ENCODE peak calls at places on chromosomes 13 and 19, in six cellular contexts. O, F, H, M, L and I are unnamed samples.

GRCh38 chr13:36275190-36276002 is 22.2 kb downstream of the CCDC169 start:
- DNase-seq in F (no peak), H (no peak), O (peak; percentile 43), L (no peak), M (peak; percentile 11), I (no peak)

GRCh38 chr19:51093510-51094345 is 11.0 kb upstream of the KLK14 start:
- DNase-seq in H (no peak), L (no peak), M (no peak), O (no peak), F (no peak), I (no peak)

GRCh38 chr19:30539981-30540380 is 167.8 kb downstream of the ZNF536 start:
- DNase-seq in M (no peak), O (no peak), L (no peak), F (no peak), H (no peak), I (no peak)

GRCh38 chr19:46368116-46368515 is 21.2 kb downstream of the PPP5C start:
- DNase-seq in H (no peak), O (no peak), L (no peak), M (no peak), F (no peak), I (no peak)

GRCh38 chr19:1967087-1967608 is 26.2 kb downstream of the CSNK1G2 start:
- DNase-seq in O (no peak), L (no peak), H (no peak), M (no peak), F (no peak), I (no peak)

GRCh38 chr13:32472194-32472621 is 44.3 kb upstream of the N4BP2L1 start:
- DNase-seq in L (no peak), M (no peak), O (no peak), H (no peak), F (no peak), I (no peak)

GRCh38 chr19:35903550-35904179 is 1.3 kb downstream of the HCST start:
- DNase-seq in L (peak; percentile 33), O (peak; percentile 64), F (peak; percentile 40), M (peak; percentile 81), H (peak; percentile 85), I (peak; percentile 71)

GRCh38 chr13:99086149-99086868 is 108.4 kb upstream of the DOCK9 start:
- DNase-seq in L (no peak), F (peak; percentile 55), O (peak; percentile 11), H (peak; percentile 82), M (peak; percentile 71), I (peak; percentile 80)

GRCh38 chr19:5103812-5104410 is 135.0 kb downstream of the KDM4B start:
- DNase-seq in L (no peak), H (no peak), M (no peak), O (no peak), F (no peak), I (no peak)

GRCh38 chr19:33734913-33735312 is 61.8 kb upstream of the KCTD15 start:
- DNase-seq in M (no peak), H (no peak), O (no peak), F (no peak), L (no peak), I (no peak)

GRCh38 chr19:17762505-17763229 is 11.4 kb downstream of the FCHO1 start:
- DNase-seq in O (no peak), F (no peak), M (peak; percentile 53), H (no peak), L (no peak), I (peak; percentile 85)

GRCh38 chr19:38736413-38737280 is 7.6 kb downstream of the CAPN12 start:
- DNase-seq in O (no peak), L (no peak), H (peak; percentile 83), F (peak; percentile 46), M (peak; percentile 87), I (peak; percentile 74)

GRCh38 chr13:79477968-79478367 is 3.0 kb upstream of the NDFIP2 start:
- DNase-seq in H (no peak), L (no peak), O (no peak), F (no peak), M (no peak), I (peak; percentile 59)

GRCh38 chr19:1223018-1223855 is 14.6 kb downstream of the CBARP start:
- DNase-seq in M (peak; percentile 51), F (no peak), O (no peak), L (no peak), H (peak; percentile 51), I (no peak)

GRCh38 chr13:110197041-110197440 is 109.9 kb downstream of the COL4A1 start:
- DNase-seq in F (no peak), O (no peak), H (no peak), L (no peak), M (no peak), I (no peak)

GRCh38 chr13:33303885-33304284 is 18.3 kb upstream of the STARD13 start:
- DNase-seq in M (no peak), F (no peak), L (no peak), O (no peak), H (no peak), I (no peak)

GRCh38 chr13:112582305-112582704 is 5.6 kb downstream of the TUBGCP3 start:
- DNase-seq in F (no peak), M (no peak), H (no peak), O (no peak), L (no peak), I (no peak)

GRCh38 chr19:43748205-43748594 is 6.6 kb downstream of the SMG9 start:
- DNase-seq in M (no peak), L (no peak), F (no peak), H (no peak), O (no peak), I (no peak)

GRCh38 chr13:74015137-74015536 is 119.1 kb downstream of the KLF12 start:
- DNase-seq in O (peak; percentile 1), M (no peak), F (no peak), H (peak; percentile 27), L (no peak), I (no peak)

GRCh38 chr19:30757836-30758617 is 385.8 kb downstream of the ZNF536 start:
- DNase-seq in H (no peak), O (no peak), M (no peak), F (no peak), L (no peak), I (peak; percentile 17)

GRCh38 chr13:94950303-94950702 is 238.0 kb upstream of the SOX21 start:
- DNase-seq in F (no peak), O (no peak), H (no peak), M (no peak), L (no peak), I (no peak)

GRCh38 chr13:112690242-112690943 is 555 bp downstream of the ATP11A start:
- DNase-seq in O (no peak), M (peak; percentile 58), F (peak; percentile 51), H (peak; percentile 47), L (peak; percentile 64), I (peak; percentile 75)

GRCh38 chr13:113991676-113992179 is 17.9 kb upstream of the C13orf46 start:
- DNase-seq in O (no peak), M (no peak), H (no peak), F (no peak), L (no peak), I (no peak)

GRCh38 chr13:31538067-31539042 is 201.0 kb upstream of the RXFP2 start:
- DNase-seq in M (peak; percentile 20), L (no peak), O (no peak), F (no peak), H (peak; percentile 5), I (no peak)

GRCh38 chr19:55118401-55118991 is 1.1 kb upstream of the PPP1R12C start:
- DNase-seq in L (peak; percentile 26), M (peak; percentile 48), F (peak; percentile 46), H (no peak), O (no peak), I (peak; percentile 89)

GRCh38 chr13:43682698-43683097 is 104.1 kb downstream of the ENOX1 start:
- DNase-seq in H (no peak), F (no peak), O (no peak), L (no peak), M (no peak), I (no peak)

GRCh38 chr13:80341771-80342271 is 895 bp upstream of the SPRY2 start:
- DNase-seq in H (no peak), O (peak; percentile 43), M (peak; percentile 57), F (peak; percentile 45), L (peak; percentile 54), I (peak; percentile 80)

GRCh38 chr19:18322318-18322758 is 538 bp downstream of the LSM4 start:
- DNase-seq in L (no peak), F (no peak), M (peak; percentile 85), H (peak; percentile 57), O (peak; percentile 28), I (peak; percentile 70)

GRCh38 chr19:19120308-19121156 is 17.7 kb downstream of the TMEM161A start:
- DNase-seq in F (peak; percentile 90), L (no peak), H (peak; percentile 30), M (peak; percentile 86), O (no peak), I (peak; percentile 99)

GRCh38 chr13:25300861-25301346 is 521 bp upstream of the NUP58 start:
- DNase-seq in F (peak; percentile 36), M (peak; percentile 42), H (peak; percentile 15), O (no peak), L (peak; percentile 60), I (no peak)